ENCODE peak calls at places on chromosome 5, in seven cellular contexts. G, H, S, O, R, B and M are unnamed samples.

GRCh38 chr5:90170231-90170630 is 239.3 kb downstream of the CETN3 start:
- DNase-seq in S (no peak), B (no peak), G (no peak), R (no peak), H (peak), O (no peak), M (no peak)

GRCh38 chr5:30592833-30593232 is 600.7 kb upstream of the CDH6 start:
- DNase-seq in H (no peak), B (no peak), R (no peak), O (no peak), G (no peak), S (no peak), M (no peak)

GRCh38 chr5:180598316-180598701 is 7.0 kb upstream of the SCGB3A1 start:
- DNase-seq in G (no peak), O (no peak), H (no peak), B (no peak), R (no peak), S (no peak), M (no peak)

GRCh38 chr5:26430323-26430722 is 608.1 kb downstream of the CDH9 start:
- DNase-seq in B (no peak), S (no peak), R (no peak), O (no peak), G (no peak), H (no peak), M (no peak)

GRCh38 chr5:168408561-168409321 is 77.5 kb upstream of the RARS1 start:
- DNase-seq in O (no peak), S (peak), G (no peak), R (no peak), H (no peak), B (no peak), M (no peak)

GRCh38 chr5:24161559-24161958 is 483.2 kb downstream of the CDH10 start:
- DNase-seq in H (no peak), B (no peak), O (no peak), S (no peak), G (no peak), R (no peak), M (no peak)

GRCh38 chr5:139593716-139594319 is 32.7 kb downstream of the UBE2D2 start:
- DNase-seq in G (no peak), O (no peak), R (no peak), H (no peak), S (peak), B (no peak), M (peak)

GRCh38 chr5:15105799-15106393 is 234.3 kb upstream of the ANKH start:
- DNase-seq in H (peak), G (peak), S (peak), O (no peak), R (no peak), B (peak), M (peak)

GRCh38 chr5:69276422-69277174 is 41.9 kb downstream of the CDK7 start:
- DNase-seq in S (peak), H (no peak), B (no peak), G (no peak), R (no peak), O (no peak), M (peak)

GRCh38 chr5:6581090-6581489 is 51.8 kb downstream of the NSUN2 start:
- DNase-seq in O (no peak), R (no peak), B (no peak), H (no peak), G (no peak), S (no peak), M (peak)

GRCh38 chr5:145858929-145859328 is 13.9 kb downstream of the GRXCR2 start:
- DNase-seq in R (no peak), O (no peak), H (no peak), G (no peak), S (no peak), B (no peak), M (no peak)

GRCh38 chr5:1735320-1735970 is 64.2 kb downstream of the MRPL36 start:
- DNase-seq in H (no peak), R (no peak), S (no peak), G (no peak), O (peak), B (no peak), M (no peak)

GRCh38 chr5:120239076-120239475 is 225.0 kb upstream of the PRR16 start:
- DNase-seq in R (no peak), O (no peak), B (no peak), S (no peak), G (no peak), H (no peak), M (no peak)

GRCh38 chr5:149018909-149019443 is 43.9 kb downstream of the SH3TC2 start:
- DNase-seq in H (no peak), B (no peak), S (peak), G (no peak), O (no peak), R (no peak), M (no peak)

GRCh38 chr5:5332287-5332686 is 90.2 kb upstream of the ICE1 start:
- DNase-seq in S (no peak), O (no peak), R (no peak), G (no peak), H (no peak), B (no peak), M (no peak)

GRCh38 chr5:180084638-180085561 is 13.3 kb upstream of the RNF130 start:
- DNase-seq in B (no peak), S (no peak), R (no peak), H (no peak), O (no peak), G (no peak), M (no peak)

GRCh38 chr5:97844797-97845196 is 661.8 kb upstream of the RIOK2 start:
- DNase-seq in B (no peak), S (no peak), O (no peak), H (no peak), R (no peak), G (no peak), M (no peak)